ENCODE peak calls at places on chromosomes 1 and 21, in ten cellular contexts. One of them, this sample, is unnamed.

GRCh38 chr21:25639922-25640670 is 1.0 kb downstream of the JAM2 start:
- DNase-seq in MCF 10A: no peak
- DNase-seq in neural crest cell: peak; percentile 50
- DNase-seq in NCI-H146: peak; percentile 30
- DNase-seq in osteocyte: no peak
- DNase-seq in activated naive CD4-positive, alpha-beta T cell: no peak
- DNase-seq in OCI-LY7: peak; percentile 0
- DNase-seq in neuronal stem cell: peak; percentile 30
- DNase-seq in AG08396: peak; percentile 18
- DNase-seq in NCI-H1436: no peak
- DNase-seq in this sample: no peak

GRCh38 chr21:16454371-16454770 is 724.6 kb downstream of the USP25 start:
- DNase-seq in OCI-LY7: no peak
- DNase-seq in neural crest cell: no peak
- DNase-seq in AG08396: no peak
- DNase-seq in MCF 10A: peak; percentile 9
- DNase-seq in osteocyte: no peak
- DNase-seq in activated naive CD4-positive, alpha-beta T cell: no peak
- DNase-seq in NCI-H146: no peak
- DNase-seq in NCI-H1436: no peak
- DNase-seq in neuronal stem cell: no peak
- DNase-seq in this sample: peak; percentile 16

GRCh38 chr1:9761855-9762254 is 61.9 kb downstream of the CLSTN1 start:
- DNase-seq in NCI-H1436: no peak
- DNase-seq in AG08396: no peak
- DNase-seq in activated naive CD4-positive, alpha-beta T cell: no peak
- DNase-seq in neural crest cell: no peak
- DNase-seq in NCI-H146: no peak
- DNase-seq in OCI-LY7: no peak
- DNase-seq in osteocyte: no peak
- DNase-seq in neuronal stem cell: no peak
- DNase-seq in MCF 10A: no peak
- DNase-seq in this sample: no peak

GRCh38 chr1:41662656-41663437 is 178.4 kb upstream of the EDN2 start:
- DNase-seq in NCI-H146: peak; percentile 46
- DNase-seq in osteocyte: no peak
- DNase-seq in AG08396: peak; percentile 81
- DNase-seq in NCI-H1436: no peak
- DNase-seq in MCF 10A: peak; percentile 72
- DNase-seq in OCI-LY7: no peak
- DNase-seq in activated naive CD4-positive, alpha-beta T cell: no peak
- DNase-seq in neuronal stem cell: peak; percentile 62
- DNase-seq in neural crest cell: peak; percentile 40
- DNase-seq in this sample: peak; percentile 84

GRCh38 chr1:237467320-237467719 is 423.4 kb downstream of the ZP4 start:
- DNase-seq in NCI-H146: no peak
- DNase-seq in MCF 10A: no peak
- DNase-seq in neural crest cell: no peak
- DNase-seq in OCI-LY7: no peak
- DNase-seq in NCI-H1436: no peak
- DNase-seq in activated naive CD4-positive, alpha-beta T cell: no peak
- DNase-seq in AG08396: no peak
- DNase-seq in neuronal stem cell: no peak
- DNase-seq in osteocyte: no peak
- DNase-seq in this sample: no peak

GRCh38 chr1:12745992-12746323 is at the start of gene CFAP107:
- DNase-seq in neural crest cell: no peak
- DNase-seq in NCI-H1436: no peak
- DNase-seq in MCF 10A: no peak
- DNase-seq in neuronal stem cell: no peak
- DNase-seq in OCI-LY7: no peak
- DNase-seq in NCI-H146: no peak
- DNase-seq in osteocyte: no peak
- DNase-seq in activated naive CD4-positive, alpha-beta T cell: no peak
- DNase-seq in AG08396: no peak
- DNase-seq in this sample: no peak

GRCh38 chr1:241821363-241821762 is 26.6 kb upstream of the EXO1 start:
- DNase-seq in NCI-H146: no peak
- DNase-seq in NCI-H1436: no peak
- DNase-seq in neural crest cell: no peak
- DNase-seq in AG08396: peak; percentile 32
- DNase-seq in neuronal stem cell: no peak
- DNase-seq in OCI-LY7: no peak
- DNase-seq in activated naive CD4-positive, alpha-beta T cell: no peak
- DNase-seq in osteocyte: no peak
- DNase-seq in MCF 10A: no peak
- DNase-seq in this sample: peak; percentile 19

GRCh38 chr1:9784508-9785133 is 39.1 kb downstream of the CLSTN1 start:
- DNase-seq in osteocyte: no peak
- DNase-seq in neuronal stem cell: peak; percentile 31
- DNase-seq in activated naive CD4-positive, alpha-beta T cell: peak; percentile 33
- DNase-seq in OCI-LY7: peak; percentile 88
- DNase-seq in NCI-H146: peak; percentile 22
- DNase-seq in neural crest cell: peak; percentile 43
- DNase-seq in AG08396: peak; percentile 45
- DNase-seq in MCF 10A: peak; percentile 75
- DNase-seq in NCI-H1436: peak; percentile 21
- DNase-seq in this sample: peak; percentile 79

GRCh38 chr1:186662752-186663151 is 17.5 kb downstream of the PTGS2 start:
- DNase-seq in AG08396: no peak
- DNase-seq in NCI-H1436: no peak
- DNase-seq in activated naive CD4-positive, alpha-beta T cell: no peak
- DNase-seq in osteocyte: no peak
- DNase-seq in MCF 10A: peak; percentile 61
- DNase-seq in neuronal stem cell: no peak
- DNase-seq in OCI-LY7: no peak
- DNase-seq in NCI-H146: no peak
- DNase-seq in neural crest cell: no peak
- DNase-seq in this sample: peak; percentile 12

GRCh38 chr1:7721940-7722669 is 49.0 kb upstream of the VAMP3 start:
- DNase-seq in activated naive CD4-positive, alpha-beta T cell: no peak
- DNase-seq in NCI-H1436: no peak
- DNase-seq in neural crest cell: no peak
- DNase-seq in AG08396: no peak
- DNase-seq in OCI-LY7: no peak
- DNase-seq in osteocyte: no peak
- DNase-seq in NCI-H146: no peak
- DNase-seq in MCF 10A: no peak
- DNase-seq in neuronal stem cell: no peak
- DNase-seq in this sample: no peak

GRCh38 chr1:248841702-248842395 is 3.8 kb downstream of the ZNF672 start:
- DNase-seq in NCI-H1436: peak; percentile 40
- DNase-seq in MCF 10A: peak; percentile 73
- DNase-seq in NCI-H146: no peak
- DNase-seq in neuronal stem cell: peak; percentile 26
- DNase-seq in neural crest cell: peak; percentile 30
- DNase-seq in osteocyte: no peak
- DNase-seq in activated naive CD4-positive, alpha-beta T cell: no peak
- DNase-seq in OCI-LY7: peak; percentile 25
- DNase-seq in AG08396: peak; percentile 52
- DNase-seq in this sample: peak; percentile 44

GRCh38 chr1:2130156-2130555 is 64.4 kb downstream of the FAAP20 start:
- DNase-seq in NCI-H146: no peak
- DNase-seq in AG08396: no peak
- DNase-seq in MCF 10A: no peak
- DNase-seq in neuronal stem cell: no peak
- DNase-seq in neural crest cell: no peak
- DNase-seq in osteocyte: no peak
- DNase-seq in activated naive CD4-positive, alpha-beta T cell: no peak
- DNase-seq in OCI-LY7: no peak
- DNase-seq in NCI-H1436: no peak
- DNase-seq in this sample: no peak

GRCh38 chr1:29519108-29519507 is 282.8 kb downstream of the PTPRU start:
- DNase-seq in osteocyte: peak; percentile 73
- DNase-seq in AG08396: no peak
- DNase-seq in NCI-H146: no peak
- DNase-seq in neural crest cell: no peak
- DNase-seq in neuronal stem cell: no peak
- DNase-seq in OCI-LY7: no peak
- DNase-seq in activated naive CD4-positive, alpha-beta T cell: no peak
- DNase-seq in NCI-H1436: no peak
- DNase-seq in MCF 10A: no peak
- DNase-seq in this sample: no peak

GRCh38 chr1:19559641-19560040 is 74.3 kb upstream of the CAPZB start:
- DNase-seq in AG08396: peak; percentile 62
- DNase-seq in NCI-H1436: no peak
- DNase-seq in OCI-LY7: no peak
- DNase-seq in neural crest cell: no peak
- DNase-seq in MCF 10A: no peak
- DNase-seq in activated naive CD4-positive, alpha-beta T cell: no peak
- DNase-seq in osteocyte: no peak
- DNase-seq in neuronal stem cell: no peak
- DNase-seq in NCI-H146: no peak
- DNase-seq in this sample: peak; percentile 69

GRCh38 chr1:155471026-155471425 is 91.6 kb downstream of the ASH1L start:
- DNase-seq in osteocyte: no peak
- DNase-seq in NCI-H1436: no peak
- DNase-seq in OCI-LY7: no peak
- DNase-seq in AG08396: no peak
- DNase-seq in neuronal stem cell: no peak
- DNase-seq in NCI-H146: no peak
- DNase-seq in neural crest cell: no peak
- DNase-seq in activated naive CD4-positive, alpha-beta T cell: no peak
- DNase-seq in MCF 10A: no peak
- DNase-seq in this sample: no peak

GRCh38 chr1:32652244-32652962 is 1.4 kb downstream of the RBBP4 start:
- DNase-seq in AG08396: no peak
- DNase-seq in osteocyte: no peak
- DNase-seq in NCI-H1436: no peak
- DNase-seq in neural crest cell: no peak
- DNase-seq in neuronal stem cell: no peak
- DNase-seq in activated naive CD4-positive, alpha-beta T cell: no peak
- DNase-seq in OCI-LY7: peak; percentile 10
- DNase-seq in MCF 10A: no peak
- DNase-seq in NCI-H146: no peak
- DNase-seq in this sample: no peak

GRCh38 chr21:42806489-42807140 is 72.7 kb downstream of the WDR4 start:
- DNase-seq in NCI-H146: no peak
- DNase-seq in neural crest cell: no peak
- DNase-seq in OCI-LY7: no peak
- DNase-seq in MCF 10A: no peak
- DNase-seq in NCI-H1436: no peak
- DNase-seq in neuronal stem cell: no peak
- DNase-seq in AG08396: no peak
- DNase-seq in osteocyte: peak; percentile 77
- DNase-seq in activated naive CD4-positive, alpha-beta T cell: no peak
- DNase-seq in this sample: no peak

GRCh38 chr1:145972580-145972979 is 8.1 kb downstream of the POLR3GL start:
- DNase-seq in MCF 10A: no peak
- DNase-seq in AG08396: no peak
- DNase-seq in OCI-LY7: no peak
- DNase-seq in neural crest cell: no peak
- DNase-seq in activated naive CD4-positive, alpha-beta T cell: no peak
- DNase-seq in osteocyte: no peak
- DNase-seq in neuronal stem cell: no peak
- DNase-seq in NCI-H1436: no peak
- DNase-seq in NCI-H146: no peak
- DNase-seq in this sample: no peak

GRCh38 chr1:154820646-154821045 is 49.4 kb downstream of the KCNN3 start:
- DNase-seq in OCI-LY7: no peak
- DNase-seq in activated naive CD4-positive, alpha-beta T cell: no peak
- DNase-seq in osteocyte: no peak
- DNase-seq in neural crest cell: no peak
- DNase-seq in AG08396: no peak
- DNase-seq in NCI-H146: no peak
- DNase-seq in NCI-H1436: no peak
- DNase-seq in MCF 10A: no peak
- DNase-seq in neuronal stem cell: no peak
- DNase-seq in this sample: no peak